ENCODE peak calls at places on chromosomes 4 and X, in six cellular contexts. Z is CD4-positive, alpha-beta T cell; E is neural progenitor cell; B is choroid plexus epithelial cell; T is AG09319; R is tibial artery. D is an unnamed sample.

GRCh38 chr4:140901736-140902336 is 145.7 kb upstream of the TBC1D9 start:
- DNase-seq in Z (no peak), E (no peak), B (no peak), T (no peak), R (no peak), D (no peak)

GRCh38 chr4:42453612-42454011 is 56.3 kb downstream of the SHISA3 start:
- DNase-seq in Z (no peak), E (no peak), B (no peak), T (no peak), R (no peak), D (no peak)

GRCh38 chrX:38151426-38151825 is 69.2 kb downstream of the SRPX start:
- DNase-seq in Z (no peak), E (no peak), B (peak), T (no peak), R (no peak), D (no peak)

GRCh38 chrX:38970074-38970473 is 168.8 kb downstream of the MID1IP1 start:
- DNase-seq in Z (no peak), E (no peak), B (no peak), T (no peak), R (no peak), D (no peak)

GRCh38 chr4:120850048-120850599 is 72.4 kb downstream of the PRDM5 start:
- DNase-seq in Z (no peak), E (no peak), B (peak), T (peak), R (no peak), D (no peak)

GRCh38 chr4:110865611-110866254 is 242.9 kb upstream of the PITX2 start:
- DNase-seq in Z (no peak), E (no peak), B (peak), T (no peak), R (no peak), D (no peak)

GRCh38 chr4:151641167-151641566 is 119.6 kb downstream of the GATB start:
- DNase-seq in Z (no peak), E (no peak), B (peak), T (peak), R (no peak), D (no peak)

GRCh38 chr4:42643685-42644084 is 13.2 kb downstream of the ATP8A1 start:
- DNase-seq in Z (no peak), E (no peak), B (no peak), T (no peak), R (no peak), D (no peak)

GRCh38 chrX:40201486-40201885 is 103.7 kb upstream of the BCOR start:
- DNase-seq in Z (no peak), E (peak), B (no peak), T (no peak), R (no peak), D (no peak)

GRCh38 chrX:9921407-9921806 is 45.8 kb upstream of the CLDN34 start:
- DNase-seq in Z (no peak), E (no peak), B (no peak), T (no peak), R (no peak), D (no peak)

GRCh38 chrX:44343412-44343942 is at the start of gene EFHC2:
- DNase-seq in Z (peak), E (peak), B (peak), T (no peak), R (peak), D (peak)

GRCh38 chrX:51496501-51497291 is at the start of gene NUDT11:
- DNase-seq in Z (no peak), E (peak), B (peak), T (peak), R (peak), D (peak)

GRCh38 chr4:127632420-127633403 is at the start of gene INTU:
- DNase-seq in Z (no peak), E (peak), B (peak), T (peak), R (peak), D (peak)

GRCh38 chr4:183200453-183200852 is 101.4 kb downstream of the WWC2 start:
- DNase-seq in Z (no peak), E (peak), B (peak), T (peak), R (peak), D (no peak)

GRCh38 chrX:45803383-45803921 is 602.8 kb upstream of the DIPK2B start:
- DNase-seq in Z (no peak), E (no peak), B (peak), T (peak), R (no peak), D (no peak)

GRCh38 chrX:154370882-154371770 is 3.3 kb downstream of the FLNA start:
- DNase-seq in Z (peak), E (peak), B (peak), T (peak), R (peak), D (peak)

GRCh38 chr4:177322156-177322685 is 12.5 kb downstream of the NEIL3 start:
- DNase-seq in Z (no peak), E (no peak), B (peak), T (no peak), R (no peak), D (no peak)

GRCh38 chrX:105273326-105273725 is 52.8 kb upstream of the TEX13A start:
- DNase-seq in Z (no peak), E (no peak), B (no peak), T (no peak), R (no peak), D (no peak)

GRCh38 chr4:53055274-53055673 is 193.2 kb downstream of the RASL11B start:
- DNase-seq in Z (no peak), E (no peak), B (peak), T (peak), R (no peak), D (no peak)

GRCh38 chrX:118666521-118666920 is 60.9 kb upstream of the IL13RA1 start:
- DNase-seq in Z (no peak), E (no peak), B (peak), T (no peak), R (no peak), D (no peak)

GRCh38 chrX:22135994-22136684 is 104.0 kb downstream of the PHEX start:
- DNase-seq in Z (no peak), E (peak), B (peak), T (no peak), R (no peak), D (no peak)

GRCh38 chr4:177607111-177607573 is 164.9 kb upstream of the AGA start:
- DNase-seq in Z (no peak), E (no peak), B (no peak), T (no peak), R (no peak), D (no peak)

GRCh38 chr4:73603307-73603710 is 16.9 kb downstream of the RASSF6 start:
- DNase-seq in Z (no peak), E (no peak), B (peak), T (no peak), R (no peak), D (no peak)

GRCh38 chr4:109278594-109279031 is 23.8 kb downstream of the COL25A1 start:
- DNase-seq in Z (no peak), E (no peak), B (no peak), T (no peak), R (no peak), D (no peak)

GRCh38 chr4:112058433-112058832 is 86.8 kb upstream of the FAM241A start:
- DNase-seq in Z (no peak), E (no peak), B (peak), T (no peak), R (no peak), D (no peak)

GRCh38 chr4:112061418-112061817 is 83.8 kb upstream of the FAM241A start:
- DNase-seq in Z (no peak), E (no peak), B (no peak), T (no peak), R (no peak), D (no peak)

GRCh38 chr4:112057479-112057878 is 87.8 kb upstream of the FAM241A start:
- DNase-seq in Z (no peak), E (no peak), B (no peak), T (no peak), R (no peak), D (no peak)

GRCh38 chr4:112060212-112060611 is 85.0 kb upstream of the FAM241A start:
- DNase-seq in Z (no peak), E (peak), B (peak), T (no peak), R (no peak), D (no peak)

DNA sequence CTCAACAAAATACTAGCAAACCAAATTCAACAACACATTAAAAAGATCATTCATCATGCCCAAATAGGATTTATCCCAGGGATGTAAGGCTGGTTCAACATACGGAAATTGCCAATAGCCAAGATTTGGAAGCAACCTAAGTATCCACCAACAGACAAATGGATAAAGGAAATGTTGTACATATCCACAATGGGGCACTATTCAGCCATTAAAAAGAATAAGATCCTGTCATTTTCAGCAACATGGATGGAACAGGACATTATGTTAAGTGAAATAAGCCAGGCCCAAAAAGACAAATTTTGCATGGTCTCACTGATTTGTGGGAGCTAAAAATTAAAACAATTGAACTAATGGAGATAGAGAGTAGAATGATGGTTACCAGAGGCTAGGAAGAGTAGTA is 82.0 kb upstream of the FAM241A start:
- DNase-seq in Z (no peak), E (no peak), B (peak), T (no peak), R (no peak), D (no peak)
- TF ChIP-seq CTCF in Z (no peak), E (peak), B (no peak), T (no peak), R (no peak), D (no peak)

GRCh38 chr4:7922466-7922865 is 17.2 kb downstream of the AFAP1 start:
- DNase-seq in Z (no peak), E (no peak), B (no peak), T (no peak), R (no peak), D (no peak)

GRCh38 chr4:7918981-7919380 is 20.7 kb downstream of the AFAP1 start:
- DNase-seq in Z (no peak), E (no peak), B (peak), T (no peak), R (no peak), D (no peak)

GRCh38 chr4:7915875-7916242 is 23.8 kb downstream of the AFAP1 start:
- DNase-seq in Z (no peak), E (no peak), B (no peak), T (no peak), R (no peak), D (no peak)

GRCh38 chr4:7912826-7913225 is 26.8 kb downstream of the AFAP1 start:
- DNase-seq in Z (no peak), E (no peak), B (no peak), T (no peak), R (no peak), D (no peak)

DNA sequence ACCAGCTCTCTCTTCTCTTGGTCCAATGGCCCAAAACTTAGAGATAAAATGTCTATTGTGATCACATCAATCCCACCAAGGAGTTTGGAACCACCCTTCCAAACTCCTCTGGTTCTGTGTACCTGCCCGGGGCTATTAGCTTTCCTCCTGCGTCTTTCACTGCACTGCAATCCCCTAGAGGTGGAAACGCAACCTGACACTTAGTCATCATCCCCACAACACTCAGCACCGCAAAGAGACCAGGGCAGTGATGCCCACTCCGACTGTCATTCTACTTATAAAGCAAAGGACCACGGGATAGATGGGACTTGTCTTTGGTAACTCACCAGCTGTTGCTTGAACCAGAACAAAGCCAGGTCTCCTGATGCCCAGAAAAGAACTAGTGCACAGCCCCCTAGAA is 22.0 kb downstream of the AFAP1 start:
- DNase-seq in Z (no peak), E (no peak), B (no peak), T (no peak), R (no peak), D (no peak)
- TF ChIP-seq CTCF in Z (no peak), E (peak), B (peak), T (no peak), R (no peak), D (peak)

GRCh38 chrX:140664939-140665338 is 44.6 kb upstream of the LINC00632 start:
- DNase-seq in Z (no peak), E (no peak), B (peak), T (no peak), R (no peak), D (no peak)
- TF ChIP-seq CTCF in Z (no peak), E (peak), B (peak), T (no peak), R (peak), D (peak)

GRCh38 chrX:139202742-139203410 is 327.7 kb upstream of the F9 start:
- DNase-seq in Z (no peak), E (peak), B (no peak), T (no peak), R (no peak), D (peak)
- TF ChIP-seq CTCF in Z (no peak), E (peak), B (no peak), T (no peak), R (no peak), D (peak)

D was measured in progenitor cell of endocrine pancreas.